ENCODE peak calls at places on chromosomes 6 and 20, in six cellular contexts. L is A549, Q is endothelial cell of umbilical vein, E is K562, D is H1, Y is HepG2. A is an unnamed sample.

GRCh38 chr20:63139856-63140255 is 76.1 kb downstream of the YTHDF1 start:
- DNase-seq in L (no peak), Q (no peak), E (no peak), D (no peak), Y (no peak), A (no peak)

GRCh38 chr6:116074732-116075387 is 14.2 kb upstream of the FRK start:
- DNase-seq in L (no peak), Q (no peak), E (no peak), D (no peak), Y (no peak), A (no peak)

GRCh38 chr6:163955131-163955530 is 540.6 kb downstream of the QKI start:
- DNase-seq in L (no peak), Q (no peak), E (no peak), D (no peak), Y (no peak), A (no peak)

GRCh38 chr6:158854214-158855101 is 35.3 kb upstream of the EZR start:
- DNase-seq in L (no peak), Q (peak; percentile 15), E (peak; percentile 57), D (no peak), Y (peak; percentile 35), A (peak; percentile 52)

GRCh38 chr20:36720510-36720909 is 25.4 kb downstream of the NDRG3 start:
- DNase-seq in L (no peak), Q (no peak), E (no peak), D (no peak), Y (no peak), A (no peak)

GRCh38 chr6:95949985-95950384 is 65.8 kb upstream of the FUT9 start:
- DNase-seq in L (no peak), Q (no peak), E (no peak), D (no peak), Y (no peak), A (no peak)

GRCh38 chr6:159978291-159979135 is 9.6 kb downstream of the IGF2R start:
- DNase-seq in L (no peak), Q (no peak), E (no peak), D (no peak), Y (no peak), A (no peak)

GRCh38 chr6:25882066-25882496 is 8.0 kb upstream of the SLC17A3 start:
- DNase-seq in L (peak; percentile 77), Q (peak; percentile 24), E (no peak), D (peak; percentile 57), Y (no peak), A (peak; percentile 89)

GRCh38 chr6:27501187-27501586 is 28.3 kb upstream of the ZNF184 start:
- DNase-seq in L (no peak), Q (no peak), E (no peak), D (no peak), Y (no peak), A (no peak)

GRCh38 chr6:14765106-14765505 is 480.8 kb upstream of the JARID2 start:
- DNase-seq in L (peak; percentile 40), Q (no peak), E (no peak), D (no peak), Y (no peak), A (no peak)

GRCh38 chr6:38591451-38591850 is 48.3 kb downstream of the BTBD9 start:
- DNase-seq in L (no peak), Q (no peak), E (no peak), D (no peak), Y (no peak), A (no peak)

GRCh38 chr20:51802170-51802745 is at the start of gene SALL4:
- DNase-seq in L (no peak), Q (no peak), E (no peak), D (peak; percentile 91), Y (no peak), A (peak; percentile 88)

GRCh38 chr20:11901127-11901526 is 16.6 kb upstream of the BTBD3 start:
- DNase-seq in L (no peak), Q (no peak), E (no peak), D (no peak), Y (peak; percentile 56), A (no peak)

GRCh38 chr6:22717906-22718305 is 148.5 kb downstream of the HDGFL1 start:
- DNase-seq in L (no peak), Q (no peak), E (no peak), D (no peak), Y (no peak), A (no peak)

GRCh38 chr20:19764207-19764606 is 6.1 kb downstream of the RIN2 start:
- DNase-seq in L (no peak), Q (no peak), E (no peak), D (no peak), Y (no peak), A (no peak)

GRCh38 chr20:58453391-58453790 is 61.8 kb downstream of the APCDD1L start:
- DNase-seq in L (no peak), Q (no peak), E (no peak), D (no peak), Y (no peak), A (no peak)

GRCh38 chr20:63056236-63057132 is 49.7 kb upstream of the BHLHE23 start:
- DNase-seq in L (peak; percentile 53), Q (peak; percentile 23), E (peak; percentile 78), D (no peak), Y (no peak), A (peak; percentile 80)

GRCh38 chr20:57412347-57413029 is 21.3 kb downstream of the RBM38 start:
- DNase-seq in L (no peak), Q (no peak), E (no peak), D (no peak), Y (no peak), A (no peak)

GRCh38 chr6:80165143-80165542 is 58.7 kb downstream of the BCKDHB start:
- DNase-seq in L (no peak), Q (peak; percentile 37), E (no peak), D (no peak), Y (no peak), A (no peak)

GRCh38 chr6:27684264-27685211 is 211.6 kb upstream of the ZNF184 start:
- DNase-seq in L (peak; percentile 93), Q (peak; percentile 49), E (peak; percentile 56), D (peak; percentile 70), Y (peak; percentile 89), A (peak; percentile 85)

GRCh38 chr20:42688576-42688975 is 501.1 kb downstream of the PTPRT start:
- DNase-seq in L (no peak), Q (no peak), E (no peak), D (no peak), Y (no peak), A (peak; percentile 52)

GRCh38 chr20:60262967-60263603 is 304.9 kb downstream of the CDH26 start:
- DNase-seq in L (peak; percentile 21), Q (no peak), E (peak; percentile 75), D (peak; percentile 34), Y (peak; percentile 29), A (peak; percentile 73)
- TF ChIP-seq JUN in L (no peak), Q (no peak), E (no peak), D (no peak), Y (no peak), A (no peak)

DNA sequence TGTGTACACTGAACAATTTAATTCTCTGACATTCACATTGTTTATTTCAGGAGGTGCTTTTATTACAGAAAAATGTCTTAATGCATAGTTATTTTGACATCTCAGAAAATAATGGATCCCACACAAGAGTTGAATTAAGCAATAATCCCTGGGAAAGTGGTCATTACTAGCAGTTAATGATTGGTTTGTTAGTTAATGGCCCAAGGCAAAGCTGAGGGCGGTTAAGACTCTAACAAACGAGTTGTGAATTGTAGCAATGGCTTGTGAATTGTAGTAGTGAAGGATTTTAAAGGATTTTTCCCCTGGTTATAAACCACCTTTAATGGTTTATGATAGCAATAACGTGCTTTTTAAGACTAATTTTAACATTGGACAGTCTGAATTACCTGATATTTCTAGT is 1316.0 kb upstream of the GJE1 start:
- DNase-seq in L (no peak), Q (no peak), E (no peak), D (no peak), Y (no peak), A (no peak)
- TF ChIP-seq JUN in L (no peak), Q (no peak), E (no peak), D (no peak), Y (no peak), A (no peak)

DNA sequence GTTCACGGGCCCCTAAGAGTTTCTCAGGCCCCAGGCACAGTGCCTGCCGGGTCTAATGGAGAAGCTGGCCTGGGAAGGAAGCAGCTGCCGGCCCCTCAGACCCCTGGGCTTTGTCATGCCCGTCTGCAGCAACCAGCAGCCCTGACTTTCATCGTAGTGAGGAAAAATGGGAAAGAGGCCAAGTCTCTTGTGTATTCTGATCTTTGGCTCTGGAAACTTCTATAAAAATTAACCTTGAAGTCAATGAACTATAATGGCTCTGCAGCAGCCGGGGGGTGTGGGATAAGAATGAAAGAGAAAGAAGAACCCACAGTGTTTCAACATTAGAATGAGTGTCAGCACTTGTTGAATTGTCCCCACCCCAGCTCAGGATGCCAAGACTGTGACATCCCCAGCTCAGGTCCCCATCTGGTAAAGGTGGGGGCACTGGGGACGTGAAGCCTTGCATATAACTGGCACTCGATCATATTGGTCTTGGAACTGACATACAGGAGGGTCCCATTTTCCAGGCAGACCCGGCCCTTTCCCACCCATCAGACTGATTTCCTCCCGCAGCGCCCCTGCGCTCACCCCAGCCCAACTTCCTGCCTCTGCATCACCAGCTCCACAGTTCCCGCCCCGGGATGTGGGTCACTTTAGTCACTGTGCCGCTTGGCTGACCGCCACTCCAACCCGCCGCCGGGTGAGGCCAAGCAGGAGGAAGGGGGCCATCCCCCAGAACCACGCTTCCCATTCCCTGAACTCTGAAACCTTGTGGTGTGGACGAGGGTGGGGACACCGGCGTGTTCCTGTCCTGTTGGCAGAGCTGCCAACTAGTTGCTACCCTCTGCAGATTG is 12.7 kb downstream of the TGM2 start:
- DNase-seq in L (peak; percentile 74), Q (peak; percentile 97), E (no peak), D (no peak), Y (peak; percentile 44), A (no peak)
- TF ChIP-seq JUN in L (peak; percentile 55), Q (no peak), E (no peak), D (no peak), Y (no peak), A (no peak)

GRCh38 chr6:134171517-134171916 is 119.1 kb upstream of the SLC2A12 start:
- DNase-seq in L (no peak), Q (no peak), E (no peak), D (no peak), Y (no peak), A (no peak)

GRCh38 chr6:134166529-134167221 is 114.3 kb upstream of the SLC2A12 start:
- DNase-seq in L (peak; percentile 18), Q (no peak), E (no peak), D (no peak), Y (no peak), A (no peak)

GRCh38 chr6:134169881-134170486 is 117.6 kb upstream of the SLC2A12 start:
- DNase-seq in L (no peak), Q (no peak), E (no peak), D (no peak), Y (no peak), A (no peak)

GRCh38 chr6:134170844-134171243 is 118.4 kb upstream of the SLC2A12 start:
- DNase-seq in L (no peak), Q (no peak), E (peak; percentile 17), D (no peak), Y (no peak), A (no peak)

DNA sequence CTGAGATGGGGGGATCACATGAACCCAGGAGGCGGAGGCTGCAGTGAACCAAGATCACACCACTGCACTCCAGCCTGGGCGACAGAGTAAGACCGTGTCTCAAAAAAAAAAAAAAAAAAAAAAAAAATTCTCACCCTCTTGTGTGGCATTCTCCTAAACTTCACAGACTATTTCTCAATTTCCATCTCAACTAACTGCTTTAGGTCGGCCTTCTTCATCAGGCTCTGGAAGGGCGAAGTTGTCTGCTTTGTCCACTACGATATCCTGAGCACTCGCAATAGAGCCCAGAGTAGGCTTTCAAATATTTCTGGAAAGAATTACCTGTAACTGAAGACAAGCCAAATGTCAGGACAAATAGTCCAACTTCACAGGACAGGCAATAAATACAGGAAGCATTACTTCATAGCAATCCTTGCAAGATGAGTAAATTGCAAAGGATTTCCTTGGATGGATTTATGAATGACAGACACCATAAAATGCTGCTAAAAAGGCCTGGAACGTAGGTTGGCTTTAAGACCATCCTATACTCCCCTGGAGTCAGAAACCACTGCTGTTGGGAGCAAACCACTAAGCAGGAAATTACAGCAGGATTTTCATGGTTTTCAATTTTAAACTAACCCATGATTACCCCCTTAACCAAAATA is 116.3 kb upstream of the SLC2A12 start:
- DNase-seq in L (no peak), Q (no peak), E (no peak), D (no peak), Y (no peak), A (no peak)
- TF ChIP-seq JUN in L (no peak), Q (no peak), E (no peak), D (no peak), Y (no peak), A (no peak)